ENCODE peak calls at places on chromosomes 4 and X, in seven cellular contexts. Q is H9, N is B cell, H is GM06990, Y is WERI-Rb-1, V is nephron progenitor cell, P is astrocyte of the cerebellum. X is an unnamed sample.

GRCh38 chr4:152534541-152535231 is 1.2 kb downstream of the FBXW7 start:
- DNase-seq in Q (peak), N (peak), H (peak), Y (peak), V (peak), P (no peak), X (peak)

GRCh38 chr4:69210911-69211310 is 3.6 kb downstream of the UGT2B11 start:
- DNase-seq in Q (no peak), N (no peak), H (no peak), Y (no peak), V (no peak), P (no peak), X (no peak)

GRCh38 chrX:41474726-41475100 is 27.6 kb downstream of the NYX start:
- DNase-seq in Q (peak), N (no peak), H (no peak), Y (no peak), V (no peak), P (no peak), X (no peak)

GRCh38 chr4:122329876-122330595 is 48.8 kb upstream of the ADAD1 start:
- DNase-seq in Q (no peak), N (no peak), H (no peak), Y (no peak), V (no peak), P (peak), X (no peak)

GRCh38 chrX:13144927-13145659 is 100.7 kb upstream of the FAM9C start:
- DNase-seq in Q (no peak), N (no peak), H (no peak), Y (no peak), V (no peak), P (no peak), X (no peak)

GRCh38 chr4:71498002-71498401 is 159.2 kb downstream of the SLC4A4 start:
- DNase-seq in Q (no peak), N (no peak), H (no peak), Y (no peak), V (no peak), P (no peak), X (no peak)

GRCh38 chrX:30196322-30196721 is 19.0 kb upstream of the MAGEB2 start:
- DNase-seq in Q (no peak), N (no peak), H (no peak), Y (no peak), V (no peak), P (no peak), X (no peak)

GRCh38 chr4:68872442-68873217 is 56.8 kb downstream of the UGT2B10 start:
- DNase-seq in Q (no peak), N (no peak), H (no peak), Y (no peak), V (no peak), P (no peak), X (no peak)

GRCh38 chr4:66275381-66276060 is 605.2 kb upstream of the EPHA5 start:
- DNase-seq in Q (no peak), N (no peak), H (no peak), Y (no peak), V (no peak), P (no peak), X (no peak)

DNA sequence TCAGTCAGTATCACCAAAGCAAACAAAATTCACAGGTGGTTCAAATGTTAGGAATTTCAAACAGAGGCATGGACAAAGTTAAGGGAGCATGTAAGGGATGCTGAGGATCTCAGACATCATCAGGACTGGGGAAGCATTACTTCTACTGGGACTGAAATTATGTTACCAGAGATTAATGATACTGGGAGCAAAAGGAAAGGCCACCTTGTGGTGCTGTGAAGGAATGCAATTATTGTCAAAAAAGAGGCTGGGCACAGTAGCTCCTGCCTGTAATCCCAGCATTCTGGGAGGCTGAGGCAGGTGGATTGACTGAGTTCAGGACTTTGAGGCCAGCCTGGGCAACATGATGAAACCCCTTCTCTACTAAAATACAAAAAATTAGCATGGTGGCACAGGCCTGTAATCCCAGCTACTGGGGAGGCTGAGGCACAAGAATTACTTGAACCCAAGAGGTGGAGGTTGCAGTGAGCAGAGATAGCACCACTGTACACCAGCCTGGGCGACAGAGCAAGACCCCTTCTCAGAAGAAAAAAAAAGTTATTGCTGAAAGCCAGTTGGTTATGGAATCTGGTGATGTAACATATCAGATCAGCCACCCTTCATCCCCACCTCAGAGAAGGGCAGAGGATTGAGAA is 954.3 kb downstream of the PCDH7 start:
- DNase-seq in Q (peak), N (no peak), H (no peak), Y (peak), V (peak), P (no peak), X (no peak)
- TF ChIP-seq CTCF in Q (peak), N (no peak), H (peak), Y (peak), V (peak), P (peak), X (no peak)

DNA sequence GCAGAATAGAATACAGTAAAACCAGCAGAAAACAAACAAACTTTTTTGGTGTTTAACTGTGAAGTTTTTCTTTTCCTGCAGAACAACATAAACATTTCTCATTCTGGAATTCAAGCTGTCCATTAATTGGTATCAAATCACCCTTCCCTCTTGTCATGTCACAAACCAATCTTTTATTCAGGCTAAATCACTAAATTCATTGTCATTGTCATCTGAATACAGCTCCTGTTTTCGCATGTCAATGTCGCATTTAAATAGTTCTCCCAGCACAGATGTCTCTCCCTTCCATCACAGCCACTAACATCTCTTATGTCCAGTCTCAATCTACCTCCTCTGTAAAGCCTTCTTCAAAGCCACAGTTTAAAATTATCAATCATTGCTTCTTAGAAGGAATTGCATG is 192.1 kb upstream of the PCDH10 start:
- DNase-seq in Q (no peak), N (no peak), H (no peak), Y (no peak), V (no peak), P (no peak), X (no peak)
- TF ChIP-seq CTCF in Q (no peak), N (no peak), H (no peak), Y (no peak), V (no peak), P (no peak), X (no peak)

GRCh38 chrX:129452523-129452922 is 70.8 kb downstream of the SMARCA1 start:
- DNase-seq in Q (no peak), N (no peak), H (no peak), Y (no peak), V (no peak), P (no peak), X (no peak)

GRCh38 chrX:129445436-129445835 is 77.9 kb downstream of the SMARCA1 start:
- DNase-seq in Q (no peak), N (no peak), H (no peak), Y (no peak), V (no peak), P (no peak), X (no peak)

GRCh38 chrX:129450123-129450522 is 73.2 kb downstream of the SMARCA1 start:
- DNase-seq in Q (no peak), N (no peak), H (no peak), Y (no peak), V (no peak), P (no peak), X (no peak)

GRCh38 chrX:129449141-129449540 is 74.1 kb downstream of the SMARCA1 start:
- DNase-seq in Q (no peak), N (no peak), H (no peak), Y (no peak), V (no peak), P (no peak), X (peak)
- TF ChIP-seq CTCF in Q (peak), N (no peak), H (peak), Y (no peak), V (no peak), P (peak), X (no peak)

GRCh38 chrX:135112743-135113142 is 7.6 kb downstream of the ETDB start:
- DNase-seq in Q (no peak), N (no peak), H (no peak), Y (no peak), V (no peak), P (no peak), X (no peak)

GRCh38 chrX:135114392-135114791 is 5.9 kb downstream of the ETDB start:
- DNase-seq in Q (no peak), N (peak), H (peak), Y (no peak), V (no peak), P (no peak), X (no peak)

DNA sequence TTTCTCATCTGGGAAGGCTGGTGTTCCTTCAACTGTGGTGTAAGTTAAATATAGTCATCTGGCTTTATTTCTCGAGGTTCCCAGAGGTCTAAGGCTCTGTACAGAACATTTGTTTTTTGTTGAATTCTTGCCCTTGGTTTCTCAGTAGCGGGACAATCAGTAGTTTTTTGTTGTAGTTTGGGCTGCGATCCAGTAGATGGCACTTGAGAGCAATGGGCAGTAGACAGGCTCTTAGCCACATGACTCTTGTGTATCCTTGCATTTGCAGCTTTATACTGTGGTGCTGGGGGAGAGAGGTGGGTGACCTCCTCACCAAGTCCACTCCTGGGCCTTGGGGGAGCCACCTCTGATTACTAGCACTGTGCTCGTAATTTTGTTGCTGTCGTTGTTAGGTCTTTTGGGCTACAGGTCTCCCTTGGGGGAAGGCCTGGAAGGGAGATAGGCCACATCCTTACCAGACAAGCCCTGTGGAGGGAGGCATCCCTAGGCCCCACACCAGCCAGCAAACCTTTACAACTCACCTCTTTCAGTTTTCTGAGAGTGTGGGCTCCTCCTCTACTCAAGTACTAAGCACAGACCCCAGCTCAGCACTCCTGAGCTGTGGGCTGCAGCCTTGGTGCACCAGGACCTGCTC is 8.1 kb downstream of the ETDB start:
- DNase-seq in Q (peak), N (peak), H (peak), Y (peak), V (peak), P (peak), X (peak)
- TF ChIP-seq CTCF in Q (peak), N (peak), H (peak), Y (peak), V (peak), P (peak), X (peak)

GRCh38 chr4:93760284-93760683 is 68.3 kb upstream of the ATOH1 start:
- DNase-seq in Q (no peak), N (no peak), H (no peak), Y (no peak), V (no peak), P (no peak), X (no peak)

GRCh38 chr4:93770201-93770600 is 58.4 kb upstream of the ATOH1 start:
- DNase-seq in Q (no peak), N (no peak), H (no peak), Y (no peak), V (no peak), P (no peak), X (no peak)

GRCh38 chr4:93759506-93759905 is 69.0 kb upstream of the ATOH1 start:
- DNase-seq in Q (no peak), N (no peak), H (no peak), Y (no peak), V (no peak), P (no peak), X (no peak)

GRCh38 chr4:93767917-93768316 is 60.6 kb upstream of the ATOH1 start:
- DNase-seq in Q (no peak), N (no peak), H (no peak), Y (no peak), V (no peak), P (no peak), X (no peak)

GRCh38 chr4:93764647-93765246 is 63.8 kb upstream of the ATOH1 start:
- DNase-seq in Q (no peak), N (peak), H (peak), Y (peak), V (peak), P (peak), X (peak)
- TF ChIP-seq CTCF in Q (peak), N (peak), H (peak), Y (peak), V (peak), P (peak), X (peak)

X was measured in activated CD8-positive, alpha-beta T cell treated with anti-CD3 and anti-CD28 coated beads for 36 hours.